ENCODE peak calls at places on chromosomes 12 and 14, in seven cellular contexts. C, F, E, K, D, Q and N are unnamed samples.

GRCh38 chr12:56358836-56359532 is 923 bp downstream of the STAT2 start:
- DNase-seq in F (peak; percentile 52), K (peak; percentile 43), E (no peak), C (peak; percentile 74), Q (no peak), D (no peak), N (peak; percentile 66)

GRCh38 chr14:31897581-31898186 is 179.4 kb upstream of the ARHGAP5 start:
- DNase-seq in F (no peak), Q (no peak), C (peak; percentile 9), E (no peak), D (peak; percentile 21), K (no peak), N (no peak)

GRCh38 chr12:118337194-118337838 is 35.4 kb downstream of the TAOK3 start:
- DNase-seq in K (no peak), D (no peak), C (no peak), E (no peak), Q (no peak), F (no peak), N (no peak)

GRCh38 chr14:53967606-53968005 is 11.0 kb upstream of the BMP4 start:
- DNase-seq in C (no peak), K (no peak), D (no peak), E (no peak), Q (no peak), F (no peak), N (no peak)

GRCh38 chr12:49131973-49132461 is 822 bp upstream of the TUBA1B start:
- DNase-seq in E (no peak), D (no peak), K (no peak), C (peak; percentile 26), Q (no peak), F (no peak), N (no peak)

GRCh38 chr14:51368721-51369163 is 128.7 kb downstream of the TMX1 start:
- DNase-seq in C (peak; percentile 65), D (peak; percentile 56), F (no peak), Q (no peak), E (no peak), K (peak; percentile 71), N (no peak)

GRCh38 chr14:88245321-88245720 is 77.7 kb downstream of the KCNK10 start:
- DNase-seq in C (no peak), D (no peak), Q (no peak), K (no peak), E (no peak), F (no peak), N (no peak)

GRCh38 chr12:27531916-27532315 is 7.9 kb downstream of the PPFIBP1 start:
- DNase-seq in E (no peak), Q (no peak), D (no peak), K (no peak), C (no peak), F (no peak), N (no peak)

GRCh38 chr14:100105357-100106169 is 40.3 kb downstream of the EVL start:
- DNase-seq in F (peak; percentile 68), C (no peak), D (no peak), K (no peak), Q (no peak), E (no peak), N (no peak)

GRCh38 chr12:9363145-9363544 is 154.9 kb upstream of the PZP start:
- DNase-seq in E (no peak), F (peak; percentile 80), Q (no peak), K (no peak), C (no peak), D (no peak), N (no peak)

GRCh38 chr12:74646831-74647230 is 109.2 kb downstream of the ATXN7L3B start:
- DNase-seq in C (no peak), K (no peak), Q (no peak), D (no peak), F (no peak), E (no peak), N (no peak)

GRCh38 chr12:124720687-124721500 is 142.8 kb downstream of the SCARB1 start:
- DNase-seq in Q (no peak), C (no peak), E (peak; percentile 60), D (peak; percentile 59), F (no peak), K (no peak), N (peak; percentile 95)

GRCh38 chr14:87824261-87824660 is 168.7 kb downstream of the GALC start:
- DNase-seq in Q (no peak), F (no peak), D (no peak), E (no peak), K (no peak), C (no peak), N (no peak)

GRCh38 chr14:59619071-59619470 is 42.5 kb upstream of the CCDC175 start:
- DNase-seq in F (no peak), C (no peak), D (no peak), K (no peak), E (no peak), Q (no peak), N (no peak)

GRCh38 chr12:118981285-118982201 is at the start of gene SRRM4:
- DNase-seq in F (no peak), C (no peak), K (no peak), E (peak; percentile 39), D (no peak), Q (no peak), N (no peak)

GRCh38 chr14:76773188-76773885 is 12.1 kb downstream of the VASH1 start:
- DNase-seq in E (no peak), C (peak; percentile 92), D (peak; percentile 75), Q (peak; percentile 27), F (peak; percentile 41), K (peak; percentile 37), N (no peak)

GRCh38 chr14:60196291-60196690 is 31.1 kb upstream of the DHRS7 start:
- DNase-seq in C (no peak), F (no peak), K (no peak), E (no peak), Q (no peak), D (no peak), N (no peak)

GRCh38 chr12:128513831-128514230 is 246.9 kb downstream of the TMEM132C start:
- DNase-seq in C (no peak), E (no peak), F (no peak), D (no peak), Q (no peak), K (no peak), N (no peak)

GRCh38 chr14:93073366-93073722 is 42.4 kb downstream of the ITPK1 start:
- DNase-seq in Q (no peak), E (no peak), D (no peak), K (no peak), C (no peak), F (no peak), N (no peak)

GRCh38 chr14:75906680-75907280 is 75.0 kb downstream of the TGFB3 start:
- DNase-seq in K (peak; percentile 52), Q (peak; percentile 71), D (peak; percentile 79), E (no peak), F (peak; percentile 75), C (peak; percentile 36), N (no peak)

GRCh38 chr12:4975574-4975973 is 65.9 kb downstream of the KCNA1 start:
- DNase-seq in E (no peak), F (no peak), K (no peak), Q (no peak), C (peak; percentile 16), D (no peak), N (no peak)

GRCh38 chr12:132362966-132363660 is 33.7 kb upstream of the GALNT9 start:
- DNase-seq in C (no peak), K (no peak), F (no peak), E (no peak), D (no peak), Q (no peak), N (no peak)